ENCODE peak calls at places on chromosomes 1 and 21, in four cellular contexts. U is heart left ventricle, J is fibroblast of pulmonary artery, V is DND-41. G is an unnamed sample.

GRCh38 chr1:43144228-43144627 is 27.9 kb downstream of the EBNA1BP2 start:
- DNase-seq in U (no peak), J (peak; percentile 43), V (no peak), G (peak; percentile 4)

GRCh38 chr1:63281753-63282152 is 40.6 kb upstream of the FOXD3 start:
- DNase-seq in U (no peak), J (no peak), V (no peak), G (no peak)

GRCh38 chr1:241821363-241821762 is 26.6 kb upstream of the EXO1 start:
- DNase-seq in U (no peak), J (no peak), V (no peak), G (peak; percentile 58)

GRCh38 chr1:181100015-181100905 is 11.8 kb downstream of the IER5 start:
- DNase-seq in U (no peak), J (no peak), V (peak; percentile 53), G (no peak)

GRCh38 chr1:14128096-14128495 is 428.1 kb downstream of the PRDM2 start:
- DNase-seq in U (no peak), J (no peak), V (no peak), G (no peak)

GRCh38 chr1:1122078-1122811 is 6.4 kb upstream of the C1orf159 start:
- DNase-seq in U (peak; percentile 78), J (peak; percentile 70), V (peak; percentile 73), G (peak; percentile 19)

GRCh38 chr21:41957991-41958766 is 4.4 kb upstream of the C2CD2 start:
- DNase-seq in U (peak; percentile 85), J (peak; percentile 93), V (no peak), G (peak; percentile 93)

GRCh38 chr1:208219659-208220282 is 24.4 kb downstream of the PLXNA2 start:
- DNase-seq in U (peak; percentile 87), J (peak; percentile 83), V (no peak), G (no peak)

GRCh38 chr21:38119793-38120192 is 137.0 kb upstream of the KCNJ15 start:
- DNase-seq in U (no peak), J (no peak), V (no peak), G (no peak)

GRCh38 chr1:240098534-240098933 is 6.9 kb downstream of the FMN2 start:
- DNase-seq in U (no peak), J (no peak), V (no peak), G (no peak)

GRCh38 chr1:235468970-235469369 is 35.3 kb downstream of the B3GALNT2 start:
- DNase-seq in U (no peak), J (peak; percentile 68), V (no peak), G (peak; percentile 80)

GRCh38 chr1:204416589-204417230 is 5.1 kb upstream of the PPP1R15B start:
- DNase-seq in U (no peak), J (no peak), V (no peak), G (no peak)

GRCh38 chr1:224425279-224425884 is 9.2 kb downstream of the WDR26 start:
- DNase-seq in U (no peak), J (no peak), V (no peak), G (no peak)

GRCh38 chr1:113929750-113930498 is 800 bp downstream of the HIPK1 start:
- DNase-seq in U (peak; percentile 29), J (peak; percentile 44), V (peak; percentile 48), G (no peak)

GRCh38 chr1:109761227-109762038 is 2.3 kb downstream of the EPS8L3 start:
- DNase-seq in U (peak; percentile 76), J (no peak), V (no peak), G (no peak)

GRCh38 chr21:27885296-27885711 is 918.4 kb upstream of the ADAMTS5 start:
- DNase-seq in U (no peak), J (no peak), V (no peak), G (no peak)

GRCh38 chr1:163535807-163536206 is 214.1 kb downstream of the NUF2 start:
- DNase-seq in U (no peak), J (peak; percentile 51), V (no peak), G (peak; percentile 11)

GRCh38 chr1:209756608-209757445 is 974 bp downstream of the TRAF3IP3 start:
- DNase-seq in U (no peak), J (no peak), V (peak; percentile 58), G (no peak)
- H3K4me3 ChIP-seq in U (no peak overlapping the region), J (no peak overlapping the region), V (peak overlapping the region; percentile 65), G (no peak overlapping the region)

GRCh38 chr1:246261641-246262040 is 245.4 kb downstream of the SMYD3 start:
- DNase-seq in U (no peak), J (peak; percentile 34), V (no peak), G (no peak)
- TF ChIP-seq CTCF in U (no peak), J (peak; percentile 41), V (peak; percentile 13), G (peak; percentile 12)

GRCh38 chr1:184970691-184971161 is 3.6 kb downstream of the NIBAN1 start:
- DNase-seq in U (no peak), J (peak; percentile 49), V (no peak), G (no peak)

GRCh38 chr1:184972281-184973055 is 1.8 kb downstream of the NIBAN1 start:
- DNase-seq in U (no peak), J (peak; percentile 49), V (no peak), G (no peak)

GRCh38 chr1:184974086-184974836 is at the start of gene NIBAN1:
- DNase-seq in U (peak; percentile 73), J (peak; percentile 57), V (peak; percentile 19), G (no peak)

GRCh38 chr1:184973308-184974085 is 811 bp downstream of the NIBAN1 start:
- DNase-seq in U (peak; percentile 51), J (peak; percentile 74), V (no peak), G (no peak)

GRCh38 chr1:184971522-184972265 is 2.6 kb downstream of the NIBAN1 start:
- DNase-seq in U (no peak), J (no peak), V (no peak), G (no peak)
- H3K4me3 ChIP-seq in U (peak overlapping the region; percentile 82), J (peak overlapping the region; percentile 74), V (no peak overlapping the region), G (no peak overlapping the region)

DNA sequence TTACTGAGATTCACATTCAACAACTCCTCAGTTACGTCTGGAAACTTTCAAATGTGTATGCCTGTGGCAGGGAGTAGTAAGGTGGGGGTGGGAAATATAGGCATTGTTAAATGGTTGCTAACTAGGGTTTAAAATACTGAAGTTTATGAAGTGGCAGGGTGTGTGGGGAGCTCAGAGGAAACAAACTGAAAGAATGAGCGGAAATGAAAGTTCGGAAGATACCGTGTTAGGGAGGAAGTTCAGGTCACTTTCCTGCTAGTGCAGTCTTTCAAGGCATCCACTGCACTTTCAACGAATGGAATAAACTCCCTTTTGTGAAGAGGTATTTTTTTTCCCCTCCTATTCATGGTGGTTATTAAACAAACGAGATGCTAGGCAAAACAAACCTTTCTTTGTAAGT is 19.7 kb downstream of the SYNJ1 start:
- DNase-seq in U (no peak), J (no peak), V (no peak), G (no peak)
- TF ChIP-seq CTCF in U (no peak), J (no peak), V (no peak), G (no peak)

DNA sequence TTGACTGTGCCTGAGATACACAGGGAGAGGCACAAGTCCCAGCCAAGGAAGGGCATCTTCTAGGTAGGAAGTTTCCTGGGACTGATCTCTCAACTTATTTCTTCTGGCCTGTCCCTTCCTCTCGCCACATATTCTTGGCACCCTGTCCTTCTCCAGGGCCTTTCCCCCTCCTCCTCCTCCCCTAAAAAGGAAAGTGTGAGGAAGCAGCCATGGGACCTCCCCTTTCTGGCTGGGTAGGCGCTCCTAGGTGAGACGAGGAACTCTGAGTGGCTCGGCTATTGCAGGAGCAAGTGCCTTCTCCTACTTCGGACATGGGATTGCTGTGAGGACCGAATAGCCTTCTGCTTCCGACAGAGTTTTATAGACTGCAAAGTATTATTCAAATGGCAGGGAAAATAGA is 15.5 kb upstream of the MTARC2 start:
- DNase-seq in U (peak; percentile 44), J (no peak), V (no peak), G (no peak)
- H3K4me3 ChIP-seq in U (peak overlapping the region; percentile 38), J (no peak overlapping the region), V (no peak overlapping the region), G (no peak overlapping the region)

GRCh38 chr1:27760411-27760810 is 12.6 kb upstream of the STX12 start:
- DNase-seq in U (no peak), J (peak; percentile 51), V (no peak), G (no peak)
- TF ChIP-seq CTCF in U (no peak), J (no peak), V (peak; percentile 3), G (no peak)

DNA sequence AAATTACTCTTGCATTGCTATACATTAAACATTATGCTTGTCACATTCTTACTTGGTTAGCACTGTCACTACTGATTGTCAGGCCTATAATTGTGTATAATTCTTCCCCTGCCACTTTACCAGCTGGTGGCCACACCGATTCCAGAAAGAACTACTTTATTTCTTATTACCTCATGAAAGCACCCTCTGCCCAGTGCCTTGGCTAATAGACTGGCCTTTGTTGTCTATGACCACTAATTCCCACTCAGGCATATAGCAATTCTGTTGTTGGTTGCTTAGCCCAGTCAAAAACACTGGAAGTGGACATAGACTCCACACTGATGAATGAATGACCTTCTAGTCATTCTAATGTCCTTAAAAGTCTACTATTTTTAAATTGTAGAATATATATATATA is 35.6 kb downstream of the MRPL39 start:
- DNase-seq in U (no peak), J (no peak), V (no peak), G (no peak)
- H3K4me3 ChIP-seq in U (no peak overlapping the region), J (no peak overlapping the region), V (no peak overlapping the region), G (no peak overlapping the region)

DNA sequence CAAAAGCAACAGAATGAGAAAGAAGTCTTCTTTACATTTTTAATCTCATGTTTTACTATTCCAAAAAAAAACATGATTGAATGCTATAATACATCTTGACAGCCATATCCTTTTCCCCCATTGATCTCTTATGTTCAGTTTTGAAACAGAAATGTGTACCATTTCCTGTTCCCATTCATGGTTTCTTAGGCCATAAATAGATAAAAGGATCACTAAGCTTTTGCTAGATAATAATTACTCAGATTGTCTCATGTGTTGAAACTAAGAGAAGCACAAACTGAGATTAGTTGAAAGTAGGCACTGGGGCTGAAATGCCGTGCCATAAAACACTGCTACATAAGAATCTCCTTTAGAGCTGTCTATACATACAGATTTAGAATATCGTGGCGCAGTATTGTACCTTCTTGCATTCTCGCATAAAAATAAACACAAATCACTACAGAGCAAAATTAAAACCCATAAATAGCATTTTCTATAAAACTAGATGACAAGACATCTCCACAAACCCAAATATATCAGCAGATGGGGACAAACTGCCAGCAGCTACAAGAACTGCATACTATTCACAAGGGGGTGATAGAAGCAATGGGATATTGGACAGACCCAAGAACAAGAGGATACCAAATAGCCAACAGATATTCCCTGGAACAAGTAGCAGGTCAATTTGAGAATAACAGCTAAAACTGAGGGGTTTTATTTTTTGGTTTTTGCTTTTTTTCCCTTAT is 405.3 kb upstream of the PRMT6 start:
- DNase-seq in U (no peak), J (no peak), V (no peak), G (no peak)
- TF ChIP-seq CTCF in U (no peak), J (no peak), V (no peak), G (no peak)

GRCh38 chr1:206768472-206769330 is 1.9 kb upstream of the IL19 start:
- DNase-seq in U (no peak), J (no peak), V (no peak), G (no peak)
- H3K4me3 ChIP-seq in U (no peak overlapping the region), J (no peak overlapping the region), V (no peak overlapping the region), G (no peak overlapping the region)